ENCODE peak calls at places on chromosomes 13 and 19, in eight cellular contexts. X, I, T, F, S, Z, H and O are unnamed samples.

GRCh38 chr19:7294571-7295212 is 478 bp upstream of the INSR start:
- DNase-seq in X (peak), I (peak), T (peak), F (peak), S (no peak), Z (peak), H (no peak), O (no peak)

GRCh38 chr19:42290523-42291436 is 11.2 kb upstream of the PRR19 start:
- DNase-seq in X (no peak), I (no peak), T (no peak), F (peak), S (no peak), Z (peak), H (no peak), O (no peak)

GRCh38 chr19:35533822-35534521 is 716 bp downstream of the GAPDHS start:
- DNase-seq in X (no peak), I (no peak), T (no peak), F (no peak), S (no peak), Z (peak), H (no peak), O (no peak)

GRCh38 chr19:6044056-6044805 is 66.1 kb downstream of the RFX2 start:
- DNase-seq in X (no peak), I (no peak), T (no peak), F (peak), S (no peak), Z (no peak), H (no peak), O (no peak)

GRCh38 chr19:44684892-44685847 is 13.8 kb upstream of the CEACAM16 start:
- DNase-seq in X (peak), I (peak), T (peak), F (peak), S (peak), Z (no peak), H (peak), O (no peak)

GRCh38 chr13:68176486-68176885 is 946.4 kb upstream of the PCDH9 start:
- DNase-seq in X (peak), I (no peak), T (peak), F (no peak), S (no peak), Z (no peak), H (peak), O (peak)

GRCh38 chr13:111516712-111517640 is 196.5 kb downstream of the TEX29 start:
- DNase-seq in X (no peak), I (no peak), T (no peak), F (no peak), S (no peak), Z (peak), H (no peak), O (no peak)

GRCh38 chr19:44824758-44825157 is 15.9 kb downstream of the BCAM start:
- DNase-seq in X (no peak), I (no peak), T (no peak), F (no peak), S (no peak), Z (no peak), H (no peak), O (no peak)

GRCh38 chr19:5269279-5269678 is 71.3 kb downstream of the PTPRS start:
- DNase-seq in X (no peak), I (no peak), T (no peak), F (no peak), S (no peak), Z (no peak), H (no peak), O (no peak)

GRCh38 chr19:27843861-27844260 is 1369.1 kb downstream of the UQCRFS1 start:
- DNase-seq in X (no peak), I (no peak), T (no peak), F (no peak), S (no peak), Z (no peak), H (no peak), O (no peak)

GRCh38 chr13:83831796-83832195 is 50.5 kb downstream of the SLITRK1 start:
- DNase-seq in X (no peak), I (no peak), T (no peak), F (no peak), S (no peak), Z (no peak), H (no peak), O (no peak)

GRCh38 chr13:94416454-94417080 is 62.9 kb downstream of the DCT start:
- DNase-seq in X (no peak), I (no peak), T (peak), F (no peak), S (no peak), Z (no peak), H (peak), O (no peak)

GRCh38 chr19:16202320-16203255 is 4.9 kb downstream of the AP1M1 start:
- DNase-seq in X (peak), I (no peak), T (peak), F (no peak), S (no peak), Z (no peak), H (no peak), O (no peak)

GRCh38 chr13:51730927-51731326 is 73.0 kb downstream of the DHRS12 start:
- DNase-seq in X (no peak), I (no peak), T (no peak), F (no peak), S (no peak), Z (no peak), H (no peak), O (no peak)
- H3K4me3 ChIP-seq in X (no peak), I (no peak), T (no peak), F (no peak), S (no peak), Z (no peak), H (no peak), O (no peak)

GRCh38 chr13:113110048-113110851 is 4.7 kb downstream of the F7 start:
- DNase-seq in X (no peak), I (no peak), T (no peak), F (peak), S (no peak), Z (peak), H (no peak), O (no peak)
- H3K4me3 ChIP-seq in X (no peak), I (peak), T (peak), F (peak), S (no peak), Z (no peak), H (no peak), O (peak)

GRCh38 chr13:113837554-113838355 is 26.1 kb downstream of the GAS6 start:
- DNase-seq in X (peak), I (peak), T (peak), F (peak), S (peak), Z (peak), H (peak), O (peak)
- H3K4me3 ChIP-seq in X (peak), I (peak), T (peak), F (peak), S (peak), Z (no peak), H (peak), O (peak)

DNA sequence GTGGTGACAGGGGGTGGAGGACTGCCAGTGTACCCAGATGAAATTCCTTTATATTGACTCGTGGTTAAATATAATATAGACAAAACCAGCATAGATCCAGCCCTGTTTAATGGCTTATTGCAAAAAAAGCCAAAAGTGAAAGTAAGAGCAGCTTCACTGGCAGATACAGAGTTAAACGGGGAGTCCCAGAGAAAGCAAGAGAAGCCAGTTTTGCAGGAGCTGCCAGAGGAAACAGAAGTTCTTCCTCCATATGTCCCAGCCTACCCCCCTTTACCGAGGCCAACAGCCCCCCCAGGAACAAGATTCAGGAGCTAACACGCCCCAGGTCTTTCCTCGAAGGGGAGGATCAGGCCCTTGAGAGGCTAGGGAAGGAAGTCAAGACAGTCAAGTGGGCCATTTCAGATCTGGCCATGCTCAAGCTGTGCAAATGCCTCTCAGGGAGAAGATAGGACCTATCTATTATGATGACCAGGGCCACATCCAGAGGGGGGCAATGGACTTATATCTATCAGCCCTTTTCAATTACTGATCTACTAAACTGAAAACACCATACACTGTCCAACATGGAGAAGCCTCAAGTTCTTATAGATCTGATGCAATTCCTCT is 47.2 kb upstream of the ZNF737 start:
- DNase-seq in X (no peak), I (no peak), T (no peak), F (no peak), S (no peak), Z (no peak), H (no peak), O (no peak)
- H3K4me3 ChIP-seq in X (no peak), I (peak), T (no peak), F (peak), S (peak), Z (no peak), H (no peak), O (no peak)